ENCODE peak calls at places on chromosomes 1 and 21, in nine cellular contexts. Z is endothelial cell of umbilical vein, N is prostate gland, V is breast epithelium, H is K562, F is Panc1, T is stomach, K is esophagus muscularis mucosa, Y is H1. P is an unnamed sample. For H3K4me1, the result is how much of the 10 kb centered on the place peaks cover.

GRCh38 chr1:166874464-166874863 is 1.6 kb downstream of the TADA1 start:
- DNase-seq in Z (no peak), N (no peak), V (no peak), H (no peak), F (no peak), T (no peak), K (peak), Y (no peak), P (no peak)

GRCh38 chr1:106406114-106406513 is 650.4 kb upstream of the PRMT6 start:
- DNase-seq in Z (no peak), N (no peak), V (no peak), H (no peak), F (no peak), T (no peak), K (no peak), Y (no peak), P (no peak)

GRCh38 chr1:22837332-22837731 is 126.7 kb downstream of the EPHB2 start:
- DNase-seq in Z (no peak), N (no peak), V (no peak), H (no peak), F (no peak), T (no peak), K (no peak), Y (no peak), P (no peak)

GRCh38 chr21:36815284-36815683 is 116.4 kb downstream of the SIM2 start:
- DNase-seq in Z (no peak), N (no peak), V (no peak), H (no peak), F (no peak), T (no peak), K (no peak), Y (no peak), P (no peak)

GRCh38 chr1:222090103-222090502 is 348.2 kb upstream of the DUSP10 start:
- DNase-seq in Z (no peak), N (no peak), V (no peak), H (no peak), F (no peak), T (no peak), K (peak), Y (no peak), P (no peak)

GRCh38 chr1:117606608-117607261 is 887 bp downstream of the TENT5C start:
- DNase-seq in Z (no peak), N (peak), V (peak), H (peak), F (no peak), T (peak), K (no peak), Y (peak), P (no peak)

GRCh38 chr1:28248273-28249012 is 10.9 kb upstream of the SESN2 start:
- DNase-seq in Z (peak), N (peak), V (peak), H (peak), F (no peak), T (peak), K (peak), Y (peak), P (peak)

GRCh38 chr1:168485048-168485447 is 58.7 kb downstream of the XCL2 start:
- DNase-seq in Z (no peak), N (no peak), V (peak), H (no peak), F (no peak), T (no peak), K (no peak), Y (no peak), P (no peak)

GRCh38 chr1:149846042-149846441 is 53.3 kb upstream of the BOLA1 start:
- DNase-seq in Z (no peak), N (no peak), V (no peak), H (no peak), F (no peak), T (no peak), K (no peak), Y (no peak), P (no peak)

GRCh38 chr1:212884592-212884991 is 26.5 kb downstream of the FLVCR1 start:
- DNase-seq in Z (no peak), N (no peak), V (no peak), H (no peak), F (no peak), T (no peak), K (no peak), Y (no peak), P (no peak)

GRCh38 chr1:89065077-89065868 is at the start of gene GBP1:
- DNase-seq in Z (peak), N (peak), V (no peak), H (no peak), F (no peak), T (no peak), K (no peak), Y (no peak), P (no peak)

GRCh38 chr1:89545264-89546038 is 20.8 kb downstream of the LRRC8B start:
- DNase-seq in Z (peak), N (no peak), V (no peak), H (peak), F (no peak), T (no peak), K (no peak), Y (no peak), P (no peak)

GRCh38 chr1:165898837-165899236 is 71.4 kb downstream of the UCK2 start:
- DNase-seq in Z (peak), N (no peak), V (peak), H (no peak), F (peak), T (no peak), K (no peak), Y (no peak), P (no peak)

GRCh38 chr1:227945891-227946623 is 1.7 kb downstream of the WNT9A start:
- DNase-seq in Z (peak), N (peak), V (peak), H (peak), F (no peak), T (peak), K (no peak), Y (no peak), P (peak)

GRCh38 chr1:173527151-173527826 is 50.2 kb downstream of the PRDX6 start:
- DNase-seq in Z (no peak), N (no peak), V (no peak), H (no peak), F (no peak), T (no peak), K (no peak), Y (no peak), P (no peak)
- TF ChIP-seq POLR2AphosphoS5 in Z (no peak), N (no peak), V (no peak), H (no peak), F (no peak), T (no peak), K (no peak), Y (no peak), P (no peak)

DNA sequence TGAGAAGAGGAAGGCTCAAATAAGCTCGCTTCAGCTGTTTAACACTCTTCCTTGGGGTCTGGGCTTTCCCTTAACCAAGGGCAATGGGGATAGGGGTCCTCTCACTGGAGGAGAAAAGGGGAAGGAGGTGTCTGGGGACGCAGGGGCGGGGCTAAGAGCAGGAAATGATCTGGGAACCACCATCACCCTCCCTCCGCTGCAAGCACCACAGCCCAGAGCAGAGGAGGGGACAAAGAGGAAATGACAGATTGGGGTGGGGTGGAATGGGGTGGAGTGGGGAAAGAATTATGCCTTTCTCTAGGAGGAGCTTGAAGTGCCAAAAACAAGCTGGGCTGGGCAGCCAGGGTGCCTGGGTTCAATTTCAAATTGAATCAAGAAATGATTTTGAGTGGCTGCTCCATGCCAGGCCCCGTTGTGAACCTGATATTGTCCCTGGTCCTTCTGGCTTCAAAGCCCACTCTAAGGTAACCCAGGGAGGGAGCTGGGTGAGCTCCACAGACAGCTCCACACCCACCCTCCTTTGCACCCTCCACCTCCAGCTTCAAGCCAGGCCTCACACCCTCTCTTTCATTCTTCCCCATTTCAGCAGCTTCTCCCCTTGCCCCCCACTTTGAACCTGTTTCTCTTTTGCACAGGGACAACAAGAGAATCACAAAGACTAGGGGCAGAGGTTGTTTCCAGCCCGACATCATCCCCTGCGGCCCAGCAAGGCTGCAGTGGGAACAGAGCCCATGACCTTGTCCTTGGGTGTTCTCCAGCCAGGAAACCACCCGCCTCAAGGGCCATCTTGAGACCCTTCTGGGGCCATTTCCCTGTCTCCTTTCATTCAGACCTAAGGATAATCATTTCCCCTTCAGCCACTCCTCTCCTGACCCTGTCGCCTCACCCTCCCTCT is 1.1 kb downstream of the ARHGAP30 start:
- DNase-seq in Z (no peak), N (no peak), V (no peak), H (no peak), F (no peak), T (peak), K (no peak), Y (no peak), P (no peak)
- H3K4me1 ChIP-seq in Z (under half), N (under half), V (under half), H (under half), F (under half), T (under half), K (under half), Y (under half), P (under half)

GRCh38 chr1:211619033-211619996 is 40.4 kb upstream of the SLC30A1 start:
- DNase-seq in Z (no peak), N (no peak), V (no peak), H (peak), F (no peak), T (no peak), K (no peak), Y (no peak), P (no peak)

GRCh38 chr1:211613951-211614350 is 35.0 kb upstream of the SLC30A1 start:
- DNase-seq in Z (no peak), N (no peak), V (no peak), H (no peak), F (no peak), T (no peak), K (no peak), Y (no peak), P (no peak)

GRCh38 chr1:211614615-211615014 is 35.7 kb upstream of the SLC30A1 start:
- DNase-seq in Z (no peak), N (no peak), V (no peak), H (peak), F (no peak), T (no peak), K (no peak), Y (no peak), P (no peak)

GRCh38 chr1:211613108-211613947 is 34.4 kb upstream of the SLC30A1 start:
- DNase-seq in Z (no peak), N (peak), V (peak), H (peak), F (peak), T (peak), K (peak), Y (no peak), P (peak)

GRCh38 chr1:211616231-211617031 is 37.5 kb upstream of the SLC30A1 start:
- DNase-seq in Z (no peak), N (peak), V (peak), H (no peak), F (no peak), T (peak), K (no peak), Y (no peak), P (no peak)
- TF ChIP-seq POLR2AphosphoS5 in Z (no peak), N (peak), V (no peak), H (no peak), F (no peak), T (no peak), K (peak), Y (no peak), P (no peak)

GRCh38 chr1:184503221-184503749 is 116.5 kb downstream of the C1orf21 start:
- DNase-seq in Z (no peak), N (no peak), V (no peak), H (no peak), F (no peak), T (no peak), K (no peak), Y (no peak), P (no peak)

GRCh38 chr1:184504012-184504694 is 117.3 kb downstream of the C1orf21 start:
- DNase-seq in Z (no peak), N (peak), V (no peak), H (no peak), F (no peak), T (no peak), K (no peak), Y (no peak), P (no peak)

GRCh38 chr1:184504695-184505338 is 118.0 kb downstream of the C1orf21 start:
- DNase-seq in Z (no peak), N (no peak), V (no peak), H (no peak), F (no peak), T (no peak), K (no peak), Y (no peak), P (no peak)

GRCh38 chr1:184499626-184500025 is 112.8 kb downstream of the C1orf21 start:
- DNase-seq in Z (no peak), N (no peak), V (no peak), H (no peak), F (no peak), T (no peak), K (no peak), Y (no peak), P (no peak)

DNA sequence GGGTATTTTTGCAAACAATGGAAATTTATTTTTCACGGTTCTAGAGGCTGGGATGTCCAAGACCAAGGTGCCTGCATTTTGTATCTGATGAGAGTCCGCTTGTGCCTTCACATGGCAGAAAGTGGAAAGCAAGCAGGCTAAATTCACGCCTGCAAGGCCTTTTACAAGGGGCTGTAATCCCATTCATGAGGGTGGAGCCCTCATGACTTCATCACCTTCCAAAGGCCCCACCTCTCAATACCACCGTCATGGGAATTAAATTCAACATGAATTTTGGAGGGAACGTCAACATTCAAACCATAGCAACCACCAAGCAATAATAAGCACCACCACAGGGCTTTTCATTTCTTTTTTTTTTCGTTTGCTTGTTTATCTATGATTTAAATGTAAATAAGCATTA is 115.3 kb downstream of the C1orf21 start:
- DNase-seq in Z (no peak), N (no peak), V (no peak), H (no peak), F (no peak), T (no peak), K (no peak), Y (no peak), P (no peak)
- H3K4me1 ChIP-seq in Z (under half), N (under half), V (under half), H (under half), F (under half), T (under half), K (under half), Y (under half), P (under half)

DNA sequence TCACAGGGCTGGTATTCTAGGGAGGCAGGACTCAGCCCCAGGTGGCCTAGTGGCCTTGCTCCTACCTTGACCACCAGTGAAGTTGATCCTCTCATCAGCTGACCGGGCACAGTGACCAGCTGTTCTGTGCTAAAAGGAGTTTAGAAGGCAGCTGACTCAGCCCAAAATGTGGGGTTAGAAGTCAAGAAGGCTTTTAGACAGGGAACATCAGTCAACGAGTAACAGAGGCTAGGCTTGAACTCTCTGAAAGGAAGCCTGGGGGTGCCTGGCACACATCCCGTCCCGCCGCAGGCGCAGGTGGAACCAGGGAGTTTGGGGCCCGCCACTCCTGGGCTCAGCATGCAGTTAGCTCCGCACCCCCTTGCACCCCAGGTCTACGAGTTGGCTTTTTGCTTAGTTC is 114.9 kb upstream of the SLC45A1 start:
- DNase-seq in Z (no peak), N (no peak), V (no peak), H (no peak), F (no peak), T (no peak), K (no peak), Y (no peak), P (no peak)
- TF ChIP-seq POLR2AphosphoS5 in Z (no peak), N (no peak), V (no peak), H (no peak), F (no peak), T (no peak), K (no peak), Y (no peak), P (no peak)

GRCh38 chr1:63721531-63722189 is 52.2 kb upstream of the ROR1 start:
- DNase-seq in Z (no peak), N (no peak), V (no peak), H (no peak), F (no peak), T (peak), K (no peak), Y (no peak), P (no peak)
- H3K4me1 ChIP-seq in Z (under half), N (under half), V (under half), H (under half), F (under half), T (under half), K (under half), Y (under half), P (under half)

GRCh38 chr1:26998319-26999300 is 5.1 kb downstream of the TRNP1 start:
- DNase-seq in Z (no peak), N (no peak), V (no peak), H (no peak), F (no peak), T (no peak), K (no peak), Y (no peak), P (peak)
- TF ChIP-seq POLR2AphosphoS5 in Z (no peak), N (no peak), V (no peak), H (no peak), F (no peak), T (peak), K (no peak), Y (no peak), P (no peak)